ENCODE peak calls at places on chromosomes 4 and X, in nine cellular contexts. I, R, B, V, M, J, X, K and Q are unnamed samples.

GRCh38 chr4:165164257-165164656 is 43.1 kb upstream of the KLHL2 start:
- DNase-seq in M (no peak), I (no peak), R (no peak), X (no peak), J (no peak), K (no peak), B (no peak), V (no peak), Q (no peak)

GRCh38 chr4:38330321-38330720 is 333.7 kb upstream of the KLF3 start:
- DNase-seq in B (no peak), I (no peak), V (no peak), M (no peak), K (no peak), J (no peak), R (no peak), X (no peak), Q (no peak)

GRCh38 chrX:21738950-21739287 is 19.0 kb downstream of the SMPX start:
- DNase-seq in X (no peak), I (no peak), B (no peak), J (no peak), K (no peak), M (no peak), V (no peak), R (no peak), Q (no peak)

GRCh38 chr4:150547154-150547838 is 34.7 kb upstream of the MAB21L2 start:
- DNase-seq in J (no peak), V (no peak), M (no peak), B (no peak), R (no peak), X (no peak), I (no peak), K (no peak), Q (no peak)

GRCh38 chrX:135408794-135409193 is 12.9 kb upstream of the SMIM10L2A start:
- DNase-seq in R (no peak), X (no peak), J (no peak), M (no peak), V (no peak), B (no peak), I (no peak), K (no peak), Q (no peak)

GRCh38 chr4:13872145-13872544 is 244.6 kb upstream of the BOD1L1 start:
- DNase-seq in J (no peak), B (no peak), V (no peak), R (no peak), M (no peak), K (no peak), X (no peak), I (no peak), Q (no peak)

GRCh38 chrX:133235830-133236229 is 17.7 kb upstream of the TFDP3 start:
- DNase-seq in I (no peak), B (no peak), K (no peak), M (no peak), V (no peak), X (no peak), R (no peak), J (no peak), Q (no peak)

GRCh38 chr4:158003212-158003611 is 169.6 kb downstream of the GASK1B start:
- DNase-seq in K (no peak), R (no peak), V (no peak), M (no peak), B (no peak), I (no peak), X (no peak), J (no peak), Q (no peak)

GRCh38 chrX:135393046-135393445 is 28.7 kb upstream of the SMIM10L2A start:
- DNase-seq in V (no peak), B (no peak), R (no peak), K (no peak), J (no peak), I (no peak), X (no peak), M (no peak), Q (no peak)

GRCh38 chrX:46235778-46236177 is 309.4 kb downstream of the ZNF674 start:
- DNase-seq in K (no peak), M (no peak), X (no peak), J (no peak), R (no peak), B (no peak), I (no peak), V (no peak), Q (no peak)

GRCh38 chr4:132071815-132072214 is 1077.3 kb upstream of the PCDH10 start:
- DNase-seq in J (no peak), I (no peak), V (no peak), X (no peak), K (no peak), M (peak), R (no peak), B (no peak), Q (no peak)

GRCh38 chr4:125265846-125266245 is 48.9 kb upstream of the FAT4 start:
- DNase-seq in V (no peak), R (no peak), I (no peak), J (no peak), M (no peak), K (no peak), B (no peak), X (no peak), Q (no peak)

GRCh38 chr4:41413670-41414069 is 124.3 kb upstream of the LIMCH1 start:
- DNase-seq in B (no peak), K (no peak), V (no peak), R (no peak), J (no peak), M (no peak), X (no peak), I (no peak), Q (no peak)

GRCh38 chr4:12595986-12596385 is 888.2 kb downstream of the RAB28 start:
- DNase-seq in M (no peak), R (no peak), B (no peak), I (no peak), J (no peak), V (no peak), K (no peak), X (no peak), Q (no peak)

GRCh38 chrX:45445745-45446412 is 245.2 kb upstream of the DIPK2B start:
- DNase-seq in B (no peak), J (peak), I (no peak), X (no peak), M (peak), K (no peak), V (no peak), R (no peak), Q (no peak)

GRCh38 chrX:45422216-45422925 is 221.7 kb upstream of the DIPK2B start:
- DNase-seq in R (no peak), J (no peak), B (no peak), M (no peak), V (no peak), X (no peak), K (no peak), I (no peak), Q (no peak)

GRCh38 chr4:110165382-110166285 is 32.8 kb downstream of the ELOVL6 start:
- DNase-seq in I (no peak), J (peak), M (peak), X (no peak), K (peak), B (no peak), V (no peak), R (no peak), Q (no peak)

GRCh38 chrX:41946973-41947612 is 23.7 kb upstream of the CASK start:
- DNase-seq in X (no peak), M (no peak), R (no peak), J (no peak), I (no peak), K (no peak), V (no peak), B (no peak), Q (no peak)

GRCh38 chrX:23365541-23365940 is 30.9 kb downstream of the PTCHD1 start:
- DNase-seq in B (no peak), X (no peak), M (no peak), J (no peak), R (no peak), I (no peak), K (no peak), V (no peak), Q (no peak)

GRCh38 chr4:128286474-128287158 is 997 bp downstream of the PGRMC2 start:
- DNase-seq in X (no peak), J (peak), R (no peak), V (no peak), I (peak), K (peak), M (peak), B (no peak), Q (no peak)

GRCh38 chrX:15714529-15714928 is 23.5 kb upstream of the CA5B start:
- DNase-seq in J (no peak), M (no peak), K (no peak), I (no peak), R (no peak), X (no peak), V (peak), B (no peak), Q (peak)

GRCh38 chrX:115297189-115297588 is 7.7 kb downstream of the LUZP4 start:
- DNase-seq in M (no peak), J (no peak), K (no peak), V (no peak), B (no peak), R (no peak), I (no peak), X (no peak), Q (no peak)

GRCh38 chr4:185840201-185840600 is 28.2 kb upstream of the SORBS2 start:
- DNase-seq in K (no peak), X (no peak), J (no peak), M (peak), R (no peak), V (no peak), I (no peak), B (no peak), Q (no peak)

GRCh38 chr4:158376441-158376840 is 145.2 kb upstream of the RXFP1 start:
- DNase-seq in B (no peak), R (no peak), V (no peak), K (no peak), X (no peak), I (no peak), M (peak), J (no peak), Q (no peak)

GRCh38 chr4:107778784-107779530 is 45.8 kb upstream of the SGMS2 start:
- DNase-seq in B (no peak), K (no peak), V (no peak), J (no peak), M (no peak), I (no peak), X (no peak), R (no peak), Q (no peak)

GRCh38 chrX:129697204-129697829 is 41.5 kb upstream of the XPNPEP2 start:
- DNase-seq in V (no peak), X (no peak), B (no peak), M (no peak), J (no peak), R (no peak), I (no peak), K (no peak), Q (no peak)

GRCh38 chrX:11190745-11191510 is 79.8 kb downstream of the HCCS start:
- DNase-seq in R (no peak), B (no peak), V (no peak), M (no peak), K (no peak), X (no peak), J (no peak), I (peak), Q (no peak)

GRCh38 chr4:109978704-109979103 is 66.0 kb downstream of the EGF start:
- DNase-seq in B (no peak), K (no peak), I (no peak), R (no peak), M (no peak), V (no peak), J (no peak), X (no peak), Q (no peak)

GRCh38 chrX:101219116-101219839 is at the start of gene DRP2:
- DNase-seq in J (no peak), K (no peak), X (no peak), R (no peak), I (no peak), M (peak), B (no peak), V (no peak), Q (no peak)

GRCh38 chrX:13254076-13254785 is 65.6 kb downstream of the ATXN3L start:
- DNase-seq in X (peak), I (no peak), M (peak), B (peak), R (no peak), K (no peak), V (no peak), J (peak), Q (no peak)

GRCh38 chrX:1384738-1385250 is 7.1 kb downstream of the SLC25A6 start:
- DNase-seq in X (no peak), R (no peak), M (no peak), J (no peak), V (no peak), B (peak), K (no peak), I (no peak), Q (no peak)

GRCh38 chr4:8728536-8729407 is 136.2 kb downstream of the CPZ start:
- DNase-seq in X (no peak), K (no peak), I (no peak), B (peak), R (no peak), V (no peak), J (no peak), M (no peak), Q (no peak)

GRCh38 chrX:50579955-50580354 is 109.3 kb upstream of the DGKK start:
- DNase-seq in B (no peak), I (no peak), K (peak), J (peak), X (no peak), R (peak), V (peak), M (peak), Q (no peak)

GRCh38 chr4:138399041-138399440 is 156.9 kb upstream of the SLC7A11 start:
- DNase-seq in B (no peak), I (no peak), V (no peak), M (no peak), X (no peak), R (no peak), J (no peak), K (no peak), Q (no peak)

GRCh38 chrX:139020793-139021192 is 309.3 kb upstream of the FGF13 start:
- DNase-seq in V (no peak), J (no peak), K (no peak), X (no peak), B (no peak), R (no peak), M (peak), I (no peak), Q (no peak)

GRCh38 chrX:115616943-115617563 is 56.1 kb downstream of the PLS3 start:
- DNase-seq in M (peak), B (no peak), K (no peak), X (no peak), I (no peak), R (no peak), V (no peak), J (peak), Q (no peak)